ENCODE peak calls at places on chromosomes 16 and 17, in ten cellular contexts. L is tibial nerve, F is lower leg skin, C is Peyer's patch, T is suprapubic skin, P is prostate gland, H is IMR-90, M is esophagus squamous epithelium, G is heart left ventricle, U is ovary. W is an unnamed sample.

GRCh38 chr16:88687676-88688012 is 1.3 kb upstream of the SNAI3 start:
- DNase-seq in L (no peak), F (no peak), C (no peak), T (no peak), P (no peak), H (no peak), M (no peak), G (no peak), U (no peak), W (no peak)

GRCh38 chr16:73173396-73173795 is 125.5 kb upstream of the ZFHX3 start:
- DNase-seq in L (no peak), F (no peak), C (no peak), T (no peak), P (no peak), H (no peak), M (no peak), G (peak; percentile 26), U (no peak), W (no peak)

GRCh38 chr17:3695129-3695722 is 729 bp downstream of the P2RX5 start:
- DNase-seq in L (no peak), F (peak; percentile 68), C (no peak), T (no peak), P (no peak), H (no peak), M (no peak), G (peak; percentile 58), U (no peak), W (peak; percentile 86)

GRCh38 chr16:58634265-58634802 is 4.7 kb upstream of the CNOT1 start:
- DNase-seq in L (no peak), F (no peak), C (no peak), T (peak; percentile 18), P (no peak), H (no peak), M (no peak), G (no peak), U (no peak), W (no peak)

GRCh38 chr17:39769974-39770587 is 32.3 kb downstream of the GRB7 start:
- DNase-seq in L (no peak), F (no peak), C (no peak), T (no peak), P (peak; percentile 62), H (peak; percentile 32), M (no peak), G (no peak), U (no peak), W (no peak)

GRCh38 chr16:78675312-78675711 is 575.9 kb downstream of the WWOX start:
- DNase-seq in L (no peak), F (no peak), C (no peak), T (no peak), P (peak; percentile 48), H (peak; percentile 7), M (no peak), G (no peak), U (no peak), W (no peak)

GRCh38 chr17:75848523-75849303 is 4.5 kb upstream of the UNC13D start:
- DNase-seq in L (peak; percentile 85), F (peak; percentile 97), C (peak; percentile 88), T (no peak), P (peak; percentile 80), H (peak; percentile 32), M (no peak), G (peak; percentile 80), U (peak; percentile 82), W (no peak)

GRCh38 chr17:43721537-43722268 is 36.9 kb downstream of the SOST start:
- DNase-seq in L (no peak), F (no peak), C (no peak), T (no peak), P (no peak), H (peak; percentile 35), M (no peak), G (no peak), U (no peak), W (no peak)

DNA sequence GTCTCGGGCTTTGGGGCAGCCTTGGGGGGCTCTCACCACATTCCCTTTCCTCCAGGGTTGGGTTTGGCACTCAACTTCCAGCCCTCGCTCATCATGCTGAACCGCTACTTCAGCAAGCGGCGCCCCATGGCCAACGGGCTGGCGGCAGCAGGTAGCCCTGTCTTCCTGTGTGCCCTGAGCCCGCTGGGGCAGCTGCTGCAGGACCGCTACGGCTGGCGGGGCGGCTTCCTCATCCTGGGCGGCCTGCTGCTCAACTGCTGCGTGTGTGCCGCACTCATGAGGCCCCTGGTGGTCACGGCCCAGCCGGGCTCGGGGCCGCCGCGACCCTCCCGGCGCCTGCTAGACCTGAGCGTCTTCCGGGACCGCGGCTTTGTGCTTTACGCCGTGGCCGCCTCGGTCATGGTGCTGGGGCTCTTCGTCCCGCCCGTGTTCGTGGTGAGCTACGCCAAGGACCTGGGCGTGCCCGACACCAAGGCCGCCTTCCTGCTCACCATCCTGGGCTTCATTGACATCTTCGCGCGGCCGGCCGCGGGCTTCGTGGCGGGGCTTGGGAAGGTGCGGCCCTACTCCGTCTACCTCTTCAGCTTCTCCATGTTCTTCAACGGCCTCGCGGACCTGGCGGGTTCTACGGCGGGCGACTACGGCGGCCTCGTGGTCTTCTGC is 8.4 kb downstream of the SLC16A3 start:
- DNase-seq in L (no peak), F (peak; percentile 86), C (no peak), T (no peak), P (no peak), H (no peak), M (no peak), G (no peak), U (peak; percentile 44), W (peak; percentile 68)
- TF ChIP-seq POLR2A in L (no peak), F (no peak), C (no peak), T (no peak), P (no peak), H (no peak), M (no peak), G (no peak), U (no peak), W (no peak)

GRCh38 chr17:9928601-9929341 is 23.7 kb upstream of the RCVRN start:
- DNase-seq in L (no peak), F (no peak), C (no peak), T (no peak), P (no peak), H (peak; percentile 96), M (no peak), G (no peak), U (peak; percentile 44), W (no peak)
- TF ChIP-seq CTCF in L (peak; percentile 32), F (no peak), C (no peak), T (no peak), P (peak; percentile 7), H (peak; percentile 92), M (peak; percentile 9), G (peak; percentile 40), U (no peak), W (no peak)

GRCh38 chr17:77363821-77364361 is 223.1 kb downstream of the SEC14L1 start:
- DNase-seq in L (no peak), F (no peak), C (no peak), T (peak; percentile 79), P (no peak), H (peak; percentile 58), M (no peak), G (peak; percentile 45), U (peak; percentile 75), W (no peak)

GRCh38 chr17:77364941-77365583 is 224.3 kb downstream of the SEC14L1 start:
- DNase-seq in L (no peak), F (no peak), C (no peak), T (no peak), P (no peak), H (no peak), M (no peak), G (no peak), U (no peak), W (no peak)

GRCh38 chr17:77366206-77366557 is 225.4 kb downstream of the SEC14L1 start:
- DNase-seq in L (no peak), F (no peak), C (no peak), T (no peak), P (no peak), H (peak; percentile 46), M (no peak), G (no peak), U (no peak), W (no peak)

GRCh38 chr17:77365584-77366186 is 224.9 kb downstream of the SEC14L1 start:
- DNase-seq in L (no peak), F (no peak), C (peak; percentile 67), T (no peak), P (peak; percentile 61), H (peak; percentile 93), M (no peak), G (peak; percentile 65), U (peak; percentile 59), W (peak; percentile 94)

DNA sequence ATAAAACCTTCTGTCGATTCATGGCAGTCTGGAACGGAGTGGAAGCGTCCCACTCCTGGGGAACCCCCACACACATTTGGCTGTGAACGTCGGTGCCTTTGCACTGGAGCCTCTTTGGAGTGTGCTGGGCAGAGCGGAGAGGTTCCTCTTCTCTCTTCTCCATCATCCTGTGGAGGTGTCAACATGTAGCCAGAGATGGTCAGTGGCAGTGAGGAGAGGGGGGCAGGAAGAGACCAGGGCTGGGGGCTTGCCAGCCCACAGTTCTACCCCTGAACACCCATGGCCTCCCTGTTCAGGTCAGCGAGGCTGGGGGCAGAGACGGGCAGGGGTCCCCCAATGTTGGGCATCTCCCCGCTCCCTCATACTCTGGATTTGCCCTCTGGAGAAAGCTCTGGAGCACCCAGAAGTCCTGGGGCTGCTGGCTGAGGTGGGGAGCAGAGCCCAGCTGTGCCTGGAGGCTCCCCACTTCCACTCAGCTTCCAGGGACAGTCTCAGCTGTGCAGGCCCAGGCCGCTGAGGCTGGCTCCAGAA is 223.7 kb downstream of the SEC14L1 start:
- DNase-seq in L (no peak), F (no peak), C (peak; percentile 40), T (no peak), P (no peak), H (no peak), M (no peak), G (no peak), U (peak; percentile 36), W (no peak)
- TF ChIP-seq POLR2A in L (no peak), F (no peak), C (no peak), T (no peak), P (no peak), H (no peak), M (no peak), G (no peak), U (no peak), W (no peak)

GRCh38 chr16:35909351-35909954 is 2450.0 kb downstream of the TP53TG3F start:
- DNase-seq in L (no peak), F (no peak), C (no peak), T (no peak), P (no peak), H (no peak), M (no peak), G (no peak), U (no peak), W (no peak)

GRCh38 chr16:35908152-35908551 is 2448.7 kb downstream of the TP53TG3F start:
- DNase-seq in L (no peak), F (no peak), C (no peak), T (no peak), P (no peak), H (no peak), M (no peak), G (no peak), U (no peak), W (no peak)

GRCh38 chr16:35906440-35906839 is 2447.0 kb downstream of the TP53TG3F start:
- DNase-seq in L (no peak), F (no peak), C (no peak), T (no peak), P (no peak), H (no peak), M (no peak), G (no peak), U (no peak), W (no peak)

GRCh38 chr16:35910409-35910808 is 2451.0 kb downstream of the TP53TG3F start:
- DNase-seq in L (no peak), F (no peak), C (no peak), T (no peak), P (no peak), H (no peak), M (no peak), G (no peak), U (no peak), W (no peak)

DNA sequence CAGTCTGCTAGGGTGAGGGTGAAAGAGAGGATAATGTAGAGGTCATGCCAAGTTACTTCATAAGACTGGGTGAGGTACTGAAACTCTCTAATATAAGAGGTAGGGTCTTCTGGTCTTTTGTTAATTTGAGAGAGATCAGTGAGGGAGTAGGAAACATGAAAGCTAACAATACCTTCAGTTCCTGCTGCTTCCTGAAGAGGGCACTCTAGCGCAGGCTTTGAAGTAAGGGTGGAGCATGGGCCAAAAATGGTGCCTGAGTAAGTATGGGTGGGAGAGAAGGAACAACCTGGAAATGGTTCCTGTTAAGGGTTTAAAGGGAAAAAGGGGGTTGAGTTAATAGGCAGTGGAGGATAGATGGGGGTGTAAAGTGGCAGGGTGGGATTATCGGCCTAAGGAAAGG is 2449.5 kb downstream of the TP53TG3F start:
- DNase-seq in L (no peak), F (no peak), C (no peak), T (no peak), P (no peak), H (no peak), M (no peak), G (no peak), U (no peak), W (no peak)
- TF ChIP-seq CTCF in L (no peak), F (no peak), C (no peak), T (no peak), P (no peak), H (no peak), M (no peak), G (no peak), U (no peak), W (no peak)